ENCODE peak calls at places on chromosomes 16 and 17, in five cellular contexts. One of them, this sample, is unnamed.
A peak's percentile ranks its signal among the peaks of the same experiment; 100 is the strongest.

GRCh38 chr17:4938670-4939553 is 934 bp downstream of the SLC25A11 start:
- DNase-seq in neural progenitor cell: no peak
- DNase-seq in heart right ventricle: no peak
- DNase-seq in adrenal gland: no peak
- DNase-seq in SK-N-SH: no peak
- DNase-seq in this sample: no peak

GRCh38 chr17:80671823-80672105 is 127.1 kb downstream of the RPTOR start:
- DNase-seq in neural progenitor cell: no peak
- DNase-seq in SK-N-SH: no peak
- DNase-seq in adrenal gland: no peak
- DNase-seq in heart right ventricle: no peak
- DNase-seq in this sample: no peak

GRCh38 chr16:17067882-17068281 is 402.9 kb downstream of the XYLT1 start:
- DNase-seq in adrenal gland: no peak
- DNase-seq in heart right ventricle: no peak
- DNase-seq in SK-N-SH: no peak
- DNase-seq in neural progenitor cell: no peak
- DNase-seq in this sample: no peak

GRCh38 chr16:82881517-82881916 is 254.7 kb downstream of the CDH13 start:
- DNase-seq in heart right ventricle: no peak
- DNase-seq in neural progenitor cell: no peak
- DNase-seq in SK-N-SH: no peak
- DNase-seq in adrenal gland: no peak
- DNase-seq in this sample: no peak

GRCh38 chr17:18261146-18261515 is 669 bp downstream of the MIEF2 start:
- DNase-seq in SK-N-SH: peak; percentile 60
- DNase-seq in adrenal gland: peak; percentile 93
- DNase-seq in neural progenitor cell: peak; percentile 43
- DNase-seq in heart right ventricle: peak; percentile 79
- DNase-seq in this sample: no peak

GRCh38 chr17:19744922-19745757 is 3.0 kb downstream of the ALDH3A1 start:
- DNase-seq in neural progenitor cell: peak; percentile 95
- DNase-seq in SK-N-SH: peak; percentile 95
- DNase-seq in adrenal gland: peak; percentile 96
- DNase-seq in heart right ventricle: peak; percentile 93
- DNase-seq in this sample: peak; percentile 82

GRCh38 chr17:80843741-80844156 is 147.9 kb upstream of the CHMP6 start:
- DNase-seq in adrenal gland: no peak
- DNase-seq in neural progenitor cell: no peak
- DNase-seq in SK-N-SH: no peak
- DNase-seq in heart right ventricle: no peak
- DNase-seq in this sample: no peak

GRCh38 chr17:74186498-74186897 is 17.0 kb upstream of the RPL38 start:
- DNase-seq in adrenal gland: no peak
- DNase-seq in heart right ventricle: no peak
- DNase-seq in SK-N-SH: no peak
- DNase-seq in neural progenitor cell: no peak
- DNase-seq in this sample: no peak

GRCh38 chr17:81884520-81884919 is 6.9 kb downstream of the ALYREF start:
- DNase-seq in SK-N-SH: peak; percentile 24
- DNase-seq in heart right ventricle: no peak
- DNase-seq in neural progenitor cell: no peak
- DNase-seq in adrenal gland: no peak
- DNase-seq in this sample: no peak

GRCh38 chr17:75896360-75897075 is at the start of gene TRIM65:
- DNase-seq in neural progenitor cell: peak; percentile 91
- DNase-seq in SK-N-SH: peak; percentile 98
- DNase-seq in heart right ventricle: peak; percentile 89
- DNase-seq in adrenal gland: peak; percentile 86
- DNase-seq in this sample: peak; percentile 77

GRCh38 chr16:31472559-31473203 is 729 bp downstream of the TGFB1I1 start:
- DNase-seq in SK-N-SH: peak; percentile 98
- DNase-seq in neural progenitor cell: peak; percentile 48
- DNase-seq in heart right ventricle: peak; percentile 90
- DNase-seq in adrenal gland: peak; percentile 97
- DNase-seq in this sample: no peak
- H3K4me3 ChIP-seq in SK-N-SH: peak overlapping the region; percentile 54
- H3K4me3 ChIP-seq in neural progenitor cell: peak overlapping the region; percentile 65
- H3K4me3 ChIP-seq in heart right ventricle: peak overlapping the region; percentile 64
- H3K4me3 ChIP-seq in adrenal gland: peak overlapping the region; percentile 46
- H3K4me3 ChIP-seq in this sample: no peak overlapping the region

GRCh38 chr16:77212736-77213541 is 13.7 kb downstream of the SYCE1L start:
- DNase-seq in adrenal gland: peak; percentile 63
- DNase-seq in neural progenitor cell: peak; percentile 74
- DNase-seq in heart right ventricle: peak; percentile 53
- DNase-seq in SK-N-SH: peak; percentile 89
- DNase-seq in this sample: peak; percentile 75

GRCh38 chr16:77211880-77212735 is 12.9 kb downstream of the SYCE1L start:
- DNase-seq in neural progenitor cell: peak; percentile 83
- DNase-seq in heart right ventricle: peak; percentile 53
- DNase-seq in adrenal gland: peak; percentile 38
- DNase-seq in SK-N-SH: peak; percentile 96
- DNase-seq in this sample: peak; percentile 74

GRCh38 chr16:77208382-77208781 is 9.2 kb downstream of the SYCE1L start:
- DNase-seq in neural progenitor cell: no peak
- DNase-seq in adrenal gland: no peak
- DNase-seq in heart right ventricle: no peak
- DNase-seq in SK-N-SH: no peak
- DNase-seq in this sample: no peak

GRCh38 chr16:77206533-77206932 is 7.3 kb downstream of the SYCE1L start:
- DNase-seq in heart right ventricle: no peak
- DNase-seq in adrenal gland: no peak
- DNase-seq in neural progenitor cell: no peak
- DNase-seq in SK-N-SH: no peak
- DNase-seq in this sample: no peak

DNA sequence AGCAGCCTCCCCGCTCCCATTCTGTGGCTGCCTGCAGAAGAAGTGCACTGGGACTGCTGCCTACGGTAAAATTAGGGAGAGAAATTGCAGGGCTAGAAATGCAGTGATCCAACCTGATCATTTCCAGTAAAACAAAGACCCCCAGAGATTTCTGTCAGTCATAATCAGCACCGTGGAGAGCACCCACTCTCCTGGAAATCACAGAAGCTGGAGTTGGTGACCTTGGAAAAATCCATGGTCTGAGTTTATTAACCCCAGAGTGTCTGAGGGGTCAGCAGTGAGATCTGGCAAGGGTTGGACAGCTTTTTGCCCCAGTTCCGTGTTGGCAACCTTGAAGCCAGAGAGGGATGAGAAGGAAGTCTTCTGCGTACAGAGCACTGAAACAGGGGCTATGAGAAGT is 7.8 kb downstream of the SYCE1L start:
- DNase-seq in SK-N-SH: no peak
- DNase-seq in neural progenitor cell: no peak
- DNase-seq in heart right ventricle: no peak
- DNase-seq in adrenal gland: no peak
- DNase-seq in this sample: no peak
- H3K27ac ChIP-seq in SK-N-SH: no peak overlapping the region
- H3K27ac ChIP-seq in neural progenitor cell: no peak overlapping the region
- H3K27ac ChIP-seq in heart right ventricle: no peak overlapping the region
- H3K27ac ChIP-seq in adrenal gland: no peak overlapping the region
- H3K27ac ChIP-seq in this sample: no peak overlapping the region

DNA sequence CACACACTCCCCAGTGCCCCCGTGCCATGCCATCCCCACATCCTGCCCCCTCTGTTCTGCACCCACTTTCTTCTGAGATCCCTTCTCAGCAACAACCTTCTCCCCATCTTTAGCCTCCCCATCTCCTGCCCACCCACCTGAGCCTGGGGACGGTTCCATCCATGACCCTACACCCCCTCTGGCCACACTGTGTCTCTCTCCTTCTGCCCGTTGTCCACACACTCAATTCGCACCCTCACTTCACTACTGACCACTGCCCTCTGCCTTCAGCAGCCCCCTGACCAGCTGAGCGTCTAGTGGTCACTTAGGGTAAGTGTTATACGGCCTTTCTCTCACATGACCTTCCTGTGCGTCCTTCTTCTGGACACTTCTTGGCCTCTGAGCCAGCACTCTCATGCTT is 6.1 kb downstream of the ARHGAP27 start:
- DNase-seq in heart right ventricle: no peak
- DNase-seq in SK-N-SH: no peak
- DNase-seq in adrenal gland: no peak
- DNase-seq in neural progenitor cell: no peak
- DNase-seq in this sample: no peak
- H3K4me1 ChIP-seq in heart right ventricle: peaks cover 69% of the 10 kb centered on the region
- H3K4me1 ChIP-seq in SK-N-SH: no peaks in the 10 kb centered on the region
- H3K4me1 ChIP-seq in adrenal gland: peaks cover 28% of the 10 kb centered on the region
- H3K4me1 ChIP-seq in neural progenitor cell: peaks cover 19% of the 10 kb centered on the region
- H3K4me1 ChIP-seq in this sample: peaks cover 19% of the 10 kb centered on the region

GRCh38 chr16:87465306-87465705 is 27.5 kb downstream of the ZCCHC14 start:
- DNase-seq in SK-N-SH: peak; percentile 52
- DNase-seq in heart right ventricle: peak; percentile 63
- DNase-seq in neural progenitor cell: no peak
- DNase-seq in adrenal gland: peak; percentile 94
- DNase-seq in this sample: no peak

GRCh38 chr16:87466975-87467501 is 25.8 kb downstream of the ZCCHC14 start:
- DNase-seq in adrenal gland: no peak
- DNase-seq in heart right ventricle: no peak
- DNase-seq in neural progenitor cell: no peak
- DNase-seq in SK-N-SH: no peak
- DNase-seq in this sample: no peak

GRCh38 chr16:87461466-87461975 is 31.3 kb downstream of the ZCCHC14 start:
- DNase-seq in adrenal gland: peak; percentile 82
- DNase-seq in heart right ventricle: peak; percentile 50
- DNase-seq in neural progenitor cell: peak; percentile 89
- DNase-seq in SK-N-SH: no peak
- DNase-seq in this sample: no peak

GRCh38 chr16:87463722-87464690 is 28.8 kb downstream of the ZCCHC14 start:
- DNase-seq in neural progenitor cell: no peak
- DNase-seq in SK-N-SH: no peak
- DNase-seq in heart right ventricle: no peak
- DNase-seq in adrenal gland: peak; percentile 64
- DNase-seq in this sample: no peak

GRCh38 chr16:87464691-87465300 is 28.0 kb downstream of the ZCCHC14 start:
- DNase-seq in heart right ventricle: peak; percentile 60
- DNase-seq in adrenal gland: peak; percentile 90
- DNase-seq in neural progenitor cell: no peak
- DNase-seq in SK-N-SH: peak; percentile 58
- DNase-seq in this sample: no peak
- H3K4me3 ChIP-seq in heart right ventricle: no peak overlapping the region
- H3K4me3 ChIP-seq in adrenal gland: no peak overlapping the region
- H3K4me3 ChIP-seq in neural progenitor cell: no peak overlapping the region
- H3K4me3 ChIP-seq in SK-N-SH: no peak overlapping the region
- H3K4me3 ChIP-seq in this sample: no peak overlapping the region

DNA sequence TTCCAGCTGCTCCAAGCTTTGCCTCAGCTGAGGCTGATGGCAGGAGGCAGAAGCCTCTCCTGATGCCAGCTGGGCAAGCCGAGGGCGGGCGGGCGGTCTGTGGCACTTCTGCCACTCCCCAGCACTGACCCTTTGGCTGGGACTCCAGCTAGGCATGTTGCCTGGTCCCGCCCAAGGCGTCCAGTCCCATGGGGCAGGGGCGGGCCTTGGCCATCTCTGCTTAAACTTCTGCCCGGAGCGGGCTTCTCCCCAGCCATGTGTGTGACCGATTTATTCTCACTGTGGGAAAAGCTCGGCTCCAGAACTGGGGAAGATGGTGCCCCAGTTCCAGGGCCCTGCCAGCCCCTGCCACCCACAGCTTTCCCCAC is 349.1 kb downstream of the SEC14L1 start:
- DNase-seq in adrenal gland: peak; percentile 74
- DNase-seq in heart right ventricle: peak; percentile 91
- DNase-seq in neural progenitor cell: no peak
- DNase-seq in SK-N-SH: no peak
- DNase-seq in this sample: no peak
- H3K27ac ChIP-seq in adrenal gland: no peak overlapping the region
- H3K27ac ChIP-seq in heart right ventricle: no peak overlapping the region
- H3K27ac ChIP-seq in neural progenitor cell: no peak overlapping the region
- H3K27ac ChIP-seq in SK-N-SH: no peak overlapping the region
- H3K27ac ChIP-seq in this sample: no peak overlapping the region

GRCh38 chr16:3874242-3874641 is 6.3 kb downstream of the CREBBP start:
- DNase-seq in neural progenitor cell: no peak
- DNase-seq in SK-N-SH: no peak
- DNase-seq in heart right ventricle: no peak
- DNase-seq in adrenal gland: no peak
- DNase-seq in this sample: no peak

GRCh38 chr16:3873482-3874173 is 6.9 kb downstream of the CREBBP start:
- DNase-seq in adrenal gland: no peak
- DNase-seq in heart right ventricle: no peak
- DNase-seq in SK-N-SH: no peak
- DNase-seq in neural progenitor cell: no peak
- DNase-seq in this sample: no peak

GRCh38 chr16:3868967-3869366 is 11.5 kb downstream of the CREBBP start:
- DNase-seq in SK-N-SH: no peak
- DNase-seq in neural progenitor cell: no peak
- DNase-seq in adrenal gland: no peak
- DNase-seq in heart right ventricle: no peak
- DNase-seq in this sample: no peak

GRCh38 chr16:3874794-3875692 is 5.5 kb downstream of the CREBBP start:
- DNase-seq in neural progenitor cell: no peak
- DNase-seq in heart right ventricle: no peak
- DNase-seq in adrenal gland: no peak
- DNase-seq in SK-N-SH: no peak
- DNase-seq in this sample: no peak

GRCh38 chr16:3872216-3872895 is 8.2 kb downstream of the CREBBP start:
- DNase-seq in heart right ventricle: no peak
- DNase-seq in SK-N-SH: no peak
- DNase-seq in adrenal gland: no peak
- DNase-seq in neural progenitor cell: peak; percentile 32
- DNase-seq in this sample: no peak
- H3K4me1 ChIP-seq in heart right ventricle: peaks cover 99% of the 10 kb centered on the region
- H3K4me1 ChIP-seq in SK-N-SH: peaks cover 30% of the 10 kb centered on the region
- H3K4me1 ChIP-seq in adrenal gland: peaks cover 96% of the 10 kb centered on the region
- H3K4me1 ChIP-seq in neural progenitor cell: peaks cover 55% of the 10 kb centered on the region
- H3K4me1 ChIP-seq in this sample: peaks cover 100% of the 10 kb centered on the region

DNA sequence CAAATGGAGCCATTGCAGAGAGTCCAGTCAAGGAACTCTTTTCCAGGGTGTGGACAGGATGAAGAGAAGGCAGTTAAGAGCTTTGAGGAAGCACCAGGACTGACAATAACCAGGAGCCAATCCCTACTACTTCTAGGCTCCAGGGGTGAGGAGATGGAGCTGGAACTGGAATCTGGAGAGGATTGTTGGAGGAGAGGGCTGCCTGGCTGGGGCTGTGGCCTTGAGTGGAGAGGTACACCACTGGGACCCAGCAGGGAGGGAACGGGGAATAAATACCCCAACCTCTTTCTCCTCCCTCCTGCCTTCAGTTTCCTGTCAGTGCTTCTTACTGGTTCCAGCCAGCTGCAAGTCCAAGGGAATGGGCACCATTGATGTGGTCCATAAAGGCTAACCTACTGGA is 32.2 kb upstream of the TMEM220 start:
- DNase-seq in SK-N-SH: no peak
- DNase-seq in adrenal gland: no peak
- DNase-seq in neural progenitor cell: no peak
- DNase-seq in heart right ventricle: no peak
- DNase-seq in this sample: no peak
- H3K4me3 ChIP-seq in SK-N-SH: no peak overlapping the region
- H3K4me3 ChIP-seq in adrenal gland: no peak overlapping the region
- H3K4me3 ChIP-seq in neural progenitor cell: no peak overlapping the region
- H3K4me3 ChIP-seq in heart right ventricle: no peak overlapping the region
- H3K4me3 ChIP-seq in this sample: no peak overlapping the region